ENCODE peak calls at places on chromosomes 6 and 20, in nine cellular contexts. O, V, F, I, K, L, T, S and R are unnamed samples.

GRCh38 chr6:63319911-63320310 is at the start of gene LGSN:
- DNase-seq in L (no peak), S (no peak), F (no peak), V (no peak), I (no peak), K (no peak), O (no peak), T (no peak), R (no peak)

GRCh38 chr6:149140137-149140909 is 177.2 kb upstream of the TAB2 start:
- DNase-seq in I (no peak), K (no peak), L (no peak), S (no peak), T (peak), O (peak), V (no peak), F (no peak), R (no peak)

GRCh38 chr6:129675669-129676472 is 34.1 kb downstream of the ARHGAP18 start:
- DNase-seq in S (no peak), V (no peak), L (no peak), T (no peak), O (no peak), I (no peak), F (no peak), K (no peak), R (no peak)

GRCh38 chr6:78911218-78911617 is 43.9 kb downstream of the IRAK1BP1 start:
- DNase-seq in S (no peak), L (no peak), K (no peak), O (no peak), T (no peak), I (no peak), V (no peak), F (no peak), R (no peak)

GRCh38 chr20:43514062-43514971 is 6.8 kb downstream of the L3MBTL1 start:
- DNase-seq in T (peak), F (peak), K (peak), I (peak), S (peak), O (peak), V (peak), L (peak), R (peak)

GRCh38 chr20:53032021-53033001 is 60.2 kb downstream of the TSHZ2 start:
- DNase-seq in V (peak), I (no peak), F (no peak), O (no peak), L (peak), T (no peak), S (peak), K (no peak), R (no peak)

GRCh38 chr6:122726649-122727048 is 52.9 kb upstream of the FABP7 start:
- DNase-seq in T (no peak), S (no peak), V (peak), I (no peak), L (peak), K (no peak), O (no peak), F (peak), R (no peak)

GRCh38 chr6:27078734-27079357 is 168.7 kb upstream of the PRSS16 start:
- DNase-seq in I (peak), F (peak), O (peak), S (no peak), K (peak), L (peak), T (peak), V (peak), R (peak)

GRCh38 chr20:57102566-57102965 is 163.9 kb downstream of the BMP7 start:
- DNase-seq in F (no peak), T (no peak), L (no peak), I (no peak), V (no peak), K (no peak), S (no peak), O (no peak), R (no peak)

GRCh38 chr6:169839898-169840631 is 88.6 kb downstream of the ERMARD start:
- DNase-seq in T (no peak), O (no peak), K (peak), F (no peak), S (peak), V (no peak), L (no peak), I (no peak), R (no peak)

GRCh38 chr6:144064831-144065668 is 30.3 kb downstream of the SF3B5 start:
- DNase-seq in I (no peak), V (no peak), K (no peak), S (no peak), O (no peak), F (no peak), L (no peak), T (peak), R (no peak)

GRCh38 chr6:169215201-169215661 is 38.4 kb downstream of the THBS2 start:
- DNase-seq in K (no peak), V (peak), L (peak), T (no peak), F (no peak), O (no peak), S (peak), I (no peak), R (no peak)

GRCh38 chr6:42618105-42618504 is 54.3 kb downstream of the UBR2 start:
- DNase-seq in F (no peak), I (no peak), V (no peak), K (no peak), L (no peak), T (no peak), S (no peak), O (no peak), R (no peak)

GRCh38 chr6:160519603-160520042 is 144.5 kb downstream of the LPA start:
- DNase-seq in K (no peak), S (no peak), F (no peak), T (no peak), L (no peak), I (no peak), V (no peak), O (peak), R (no peak)